ENCODE peak calls at places on chromosomes 5 and 9, in four cellular contexts. One of them, this sample, is unnamed.

GRCh38 chr9:272251-273213 is 57.9 kb downstream of the DOCK8 start:
- DNase-seq in chondrocyte: no peak
- DNase-seq in AG09309: no peak
- DNase-seq in cardiac fibroblast: no peak
- DNase-seq in this sample: peak; percentile 77

GRCh38 chr5:2186472-2187015 is 303.8 kb upstream of the IRX4 start:
- DNase-seq in chondrocyte: no peak
- DNase-seq in AG09309: no peak
- DNase-seq in cardiac fibroblast: no peak
- DNase-seq in this sample: no peak

GRCh38 chr5:9058161-9058560 is 487.7 kb downstream of the SEMA5A start:
- DNase-seq in chondrocyte: no peak
- DNase-seq in AG09309: no peak
- DNase-seq in cardiac fibroblast: no peak
- DNase-seq in this sample: no peak

GRCh38 chr5:4700082-4700481 is 440.0 kb upstream of the ADAMTS16 start:
- DNase-seq in chondrocyte: no peak
- DNase-seq in AG09309: no peak
- DNase-seq in cardiac fibroblast: no peak
- DNase-seq in this sample: no peak

GRCh38 chr5:16550316-16550952 is 66.4 kb downstream of the RETREG1 start:
- DNase-seq in chondrocyte: no peak
- DNase-seq in AG09309: no peak
- DNase-seq in cardiac fibroblast: peak; percentile 56
- DNase-seq in this sample: peak; percentile 60

GRCh38 chr5:150511641-150512367 is 3.9 kb downstream of the NDST1 start:
- DNase-seq in chondrocyte: no peak
- DNase-seq in AG09309: peak; percentile 59
- DNase-seq in cardiac fibroblast: peak; percentile 55
- DNase-seq in this sample: no peak

GRCh38 chr9:114349713-114350480 is 20.2 kb downstream of the ORM2 start:
- DNase-seq in chondrocyte: peak; percentile 52
- DNase-seq in AG09309: no peak
- DNase-seq in cardiac fibroblast: no peak
- DNase-seq in this sample: no peak

GRCh38 chr9:85038824-85039540 is 369.5 kb downstream of the NTRK2 start:
- DNase-seq in chondrocyte: no peak
- DNase-seq in AG09309: no peak
- DNase-seq in cardiac fibroblast: no peak
- DNase-seq in this sample: no peak

GRCh38 chr9:81634915-81635516 is 54.3 kb downstream of the TLE1 start:
- DNase-seq in chondrocyte: no peak
- DNase-seq in AG09309: no peak
- DNase-seq in cardiac fibroblast: peak; percentile 15
- DNase-seq in this sample: no peak

GRCh38 chr9:114017741-114018715 is 60.1 kb downstream of the AMBP start:
- DNase-seq in chondrocyte: no peak
- DNase-seq in AG09309: no peak
- DNase-seq in cardiac fibroblast: no peak
- DNase-seq in this sample: no peak

GRCh38 chr5:81530919-81531318 is 137.0 kb upstream of the ACOT12 start:
- DNase-seq in chondrocyte: no peak
- DNase-seq in AG09309: no peak
- DNase-seq in cardiac fibroblast: no peak
- DNase-seq in this sample: no peak

GRCh38 chr9:36080519-36080918 is 43.8 kb downstream of the RECK start:
- DNase-seq in chondrocyte: no peak
- DNase-seq in AG09309: no peak
- DNase-seq in cardiac fibroblast: no peak
- DNase-seq in this sample: no peak

GRCh38 chr9:3576358-3576757 is 50.6 kb upstream of the RFX3 start:
- DNase-seq in chondrocyte: no peak
- DNase-seq in AG09309: no peak
- DNase-seq in cardiac fibroblast: peak; percentile 5
- DNase-seq in this sample: no peak

GRCh38 chr9:34254141-34254913 is 74.7 kb downstream of the KIF24 start:
- DNase-seq in chondrocyte: no peak
- DNase-seq in AG09309: peak; percentile 49
- DNase-seq in cardiac fibroblast: peak; percentile 67
- DNase-seq in this sample: no peak

GRCh38 chr5:38468202-38468656 is 88.2 kb downstream of the LIFR start:
- DNase-seq in chondrocyte: no peak
- DNase-seq in AG09309: peak; percentile 73
- DNase-seq in cardiac fibroblast: peak; percentile 85
- DNase-seq in this sample: no peak

GRCh38 chr9:104772707-104773106 is 8.8 kb downstream of the NIPSNAP3B start:
- DNase-seq in chondrocyte: no peak
- DNase-seq in AG09309: no peak
- DNase-seq in cardiac fibroblast: peak; percentile 42
- DNase-seq in this sample: no peak

GRCh38 chr5:91288117-91288516 is 95.0 kb downstream of the ARRDC3 start:
- DNase-seq in chondrocyte: no peak
- DNase-seq in AG09309: peak; percentile 33
- DNase-seq in cardiac fibroblast: peak; percentile 91
- DNase-seq in this sample: no peak

DNA sequence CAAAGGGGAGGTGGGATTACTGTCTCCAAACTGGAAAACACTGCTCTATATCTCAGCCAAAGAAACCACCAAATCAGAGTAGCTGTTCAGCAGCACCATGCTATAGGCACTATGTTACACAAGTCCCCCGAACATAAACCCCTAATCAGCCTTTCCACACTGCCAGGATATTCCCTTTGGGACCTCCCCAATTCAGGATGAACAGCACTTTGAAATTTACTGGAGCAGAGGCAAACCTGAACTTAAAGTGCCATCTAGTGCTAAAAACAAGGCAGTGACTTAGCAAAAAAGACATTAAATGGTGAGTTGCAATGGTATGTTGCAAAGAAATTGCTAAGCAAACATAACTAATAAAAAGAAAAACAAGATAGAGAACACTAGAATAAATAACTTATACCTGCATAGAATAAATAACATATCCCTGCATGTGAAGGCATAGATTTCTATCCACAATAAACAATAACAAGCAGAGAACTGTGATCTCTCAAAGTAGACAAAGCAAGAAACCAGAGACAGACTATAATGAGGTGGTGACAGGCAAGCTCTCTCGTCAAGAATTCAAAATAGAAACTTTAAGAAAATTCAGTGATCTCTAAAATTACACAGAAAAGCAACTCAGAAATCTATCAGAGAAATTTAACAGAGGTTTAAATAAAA is 584.4 kb upstream of the ACO1 start:
- DNase-seq in chondrocyte: no peak
- DNase-seq in AG09309: no peak
- DNase-seq in cardiac fibroblast: peak; percentile 64
- DNase-seq in this sample: no peak
- TF ChIP-seq CTCF in chondrocyte: peak; percentile 90
- TF ChIP-seq CTCF in AG09309: no peak
- TF ChIP-seq CTCF in cardiac fibroblast: peak; percentile 59
- TF ChIP-seq CTCF in this sample: peak; percentile 57

GRCh38 chr9:136760424-136760823 is 2.4 kb upstream of the LCN8 start:
- DNase-seq in chondrocyte: peak; percentile 91
- DNase-seq in AG09309: no peak
- DNase-seq in cardiac fibroblast: no peak
- DNase-seq in this sample: no peak
- TF ChIP-seq CTCF in chondrocyte: no peak
- TF ChIP-seq CTCF in AG09309: no peak
- TF ChIP-seq CTCF in cardiac fibroblast: no peak
- TF ChIP-seq CTCF in this sample: no peak

DNA sequence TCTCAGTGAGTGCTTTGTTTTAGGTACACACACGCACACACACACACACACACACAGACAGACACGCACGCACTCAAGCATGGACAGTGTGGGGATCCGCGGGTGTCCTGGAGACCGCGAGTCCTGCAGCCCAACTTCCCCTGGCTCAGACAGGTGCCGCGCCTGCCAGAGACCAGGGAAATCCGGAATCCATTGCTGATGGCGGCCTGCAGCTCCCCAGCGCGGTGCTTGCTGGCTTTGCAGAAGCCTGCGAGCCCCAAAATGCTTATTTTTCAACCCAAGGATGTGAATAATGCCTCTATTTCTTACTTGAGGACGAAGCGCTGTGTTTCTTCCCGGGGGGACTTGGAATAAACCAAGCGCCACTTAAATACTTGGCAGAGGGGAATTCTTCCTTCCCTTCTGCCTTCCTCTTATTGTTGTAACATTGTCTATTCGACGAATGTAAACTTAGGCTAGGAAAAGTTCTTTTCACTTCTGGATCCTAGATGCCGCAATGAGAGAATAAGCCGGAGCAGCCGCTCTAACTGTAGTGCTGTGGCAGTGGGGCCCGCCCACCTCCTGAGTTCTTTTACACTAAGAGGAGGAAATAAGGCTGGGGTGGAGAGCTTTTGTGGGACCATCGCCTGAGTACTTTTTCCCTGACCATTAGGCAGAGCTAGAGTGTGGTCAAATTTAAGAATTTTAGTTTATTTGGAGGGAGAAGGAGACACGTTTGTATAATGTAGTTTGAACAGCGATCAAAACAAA is 804 bp downstream of the ITGA2 start:
- DNase-seq in chondrocyte: no peak
- DNase-seq in AG09309: no peak
- DNase-seq in cardiac fibroblast: peak; percentile 61
- DNase-seq in this sample: peak; percentile 39
- TF ChIP-seq CTCF in chondrocyte: peak; percentile 68
- TF ChIP-seq CTCF in AG09309: peak; percentile 58
- TF ChIP-seq CTCF in cardiac fibroblast: peak; percentile 39
- TF ChIP-seq CTCF in this sample: peak; percentile 22

GRCh38 chr5:76016258-76016657 is 66.9 kb upstream of the SV2C start:
- DNase-seq in chondrocyte: no peak
- DNase-seq in AG09309: no peak
- DNase-seq in cardiac fibroblast: no peak
- DNase-seq in this sample: no peak
- TF ChIP-seq CTCF in chondrocyte: peak; percentile 46
- TF ChIP-seq CTCF in AG09309: no peak
- TF ChIP-seq CTCF in cardiac fibroblast: no peak
- TF ChIP-seq CTCF in this sample: no peak

DNA sequence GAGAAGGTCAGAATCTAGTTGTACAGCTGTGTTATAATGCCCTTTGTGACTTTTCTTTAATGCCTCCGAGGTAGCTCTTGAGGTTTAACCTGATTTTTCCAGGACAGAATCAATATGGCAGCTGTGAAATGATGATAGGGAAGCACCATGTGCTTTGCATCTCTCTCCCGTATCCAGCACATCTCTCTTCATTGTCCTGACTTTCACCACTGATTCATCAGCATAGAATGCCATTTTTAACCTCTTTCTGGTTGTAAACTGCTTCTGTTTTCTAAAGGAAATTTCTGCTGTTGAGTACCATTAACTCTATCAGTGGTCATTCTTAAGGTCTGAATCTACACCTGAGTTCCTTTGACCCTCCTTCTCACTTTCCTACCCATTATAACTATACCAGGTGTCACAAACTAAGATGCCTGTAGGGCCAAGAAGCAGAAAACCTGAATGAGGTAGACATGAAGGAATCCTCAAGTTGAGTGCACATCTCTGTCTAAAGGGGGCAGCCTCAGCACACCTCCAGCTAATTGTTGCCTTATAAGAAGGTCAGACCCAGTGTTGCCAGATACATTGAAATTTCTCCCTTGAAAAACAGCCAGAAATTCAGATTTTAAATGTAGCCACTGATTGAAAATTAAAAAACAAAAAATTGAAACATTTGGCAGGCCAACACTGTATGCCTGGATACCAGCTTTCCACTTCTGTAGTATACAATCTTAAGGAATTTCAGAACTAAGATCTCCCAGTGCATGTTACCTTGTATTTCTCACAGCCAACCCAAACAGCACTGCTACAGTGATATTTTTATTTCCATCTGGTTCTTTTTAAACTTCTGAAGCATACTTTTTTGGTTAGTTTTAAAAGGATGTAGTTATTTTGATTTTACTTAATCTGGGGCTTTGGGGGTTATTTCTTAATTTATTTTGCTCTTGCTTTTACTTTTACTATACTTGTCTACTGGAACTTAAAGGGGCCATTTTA is 35.8 kb upstream of the TLX3 start:
- DNase-seq in chondrocyte: no peak
- DNase-seq in AG09309: no peak
- DNase-seq in cardiac fibroblast: peak; percentile 45
- DNase-seq in this sample: peak; percentile 20
- TF ChIP-seq CTCF in chondrocyte: peak; percentile 72
- TF ChIP-seq CTCF in AG09309: peak; percentile 57
- TF ChIP-seq CTCF in cardiac fibroblast: peak; percentile 46
- TF ChIP-seq CTCF in this sample: peak; percentile 35

GRCh38 chr9:99624499-99625233 is 197.0 kb upstream of the NR4A3 start:
- DNase-seq in chondrocyte: no peak
- DNase-seq in AG09309: no peak
- DNase-seq in cardiac fibroblast: no peak
- DNase-seq in this sample: no peak

GRCh38 chr9:99626424-99626823 is 195.3 kb upstream of the NR4A3 start:
- DNase-seq in chondrocyte: no peak
- DNase-seq in AG09309: no peak
- DNase-seq in cardiac fibroblast: no peak
- DNase-seq in this sample: no peak

GRCh38 chr9:99621040-99621439 is 200.6 kb upstream of the NR4A3 start:
- DNase-seq in chondrocyte: no peak
- DNase-seq in AG09309: no peak
- DNase-seq in cardiac fibroblast: no peak
- DNase-seq in this sample: no peak

GRCh38 chr9:99623780-99624364 is 197.8 kb upstream of the NR4A3 start:
- DNase-seq in chondrocyte: no peak
- DNase-seq in AG09309: no peak
- DNase-seq in cardiac fibroblast: no peak
- DNase-seq in this sample: no peak

GRCh38 chr9:99622679-99623078 is 199.0 kb upstream of the NR4A3 start:
- DNase-seq in chondrocyte: no peak
- DNase-seq in AG09309: no peak
- DNase-seq in cardiac fibroblast: no peak
- DNase-seq in this sample: no peak
- TF ChIP-seq CTCF in chondrocyte: no peak
- TF ChIP-seq CTCF in AG09309: no peak
- TF ChIP-seq CTCF in cardiac fibroblast: no peak
- TF ChIP-seq CTCF in this sample: no peak

DNA sequence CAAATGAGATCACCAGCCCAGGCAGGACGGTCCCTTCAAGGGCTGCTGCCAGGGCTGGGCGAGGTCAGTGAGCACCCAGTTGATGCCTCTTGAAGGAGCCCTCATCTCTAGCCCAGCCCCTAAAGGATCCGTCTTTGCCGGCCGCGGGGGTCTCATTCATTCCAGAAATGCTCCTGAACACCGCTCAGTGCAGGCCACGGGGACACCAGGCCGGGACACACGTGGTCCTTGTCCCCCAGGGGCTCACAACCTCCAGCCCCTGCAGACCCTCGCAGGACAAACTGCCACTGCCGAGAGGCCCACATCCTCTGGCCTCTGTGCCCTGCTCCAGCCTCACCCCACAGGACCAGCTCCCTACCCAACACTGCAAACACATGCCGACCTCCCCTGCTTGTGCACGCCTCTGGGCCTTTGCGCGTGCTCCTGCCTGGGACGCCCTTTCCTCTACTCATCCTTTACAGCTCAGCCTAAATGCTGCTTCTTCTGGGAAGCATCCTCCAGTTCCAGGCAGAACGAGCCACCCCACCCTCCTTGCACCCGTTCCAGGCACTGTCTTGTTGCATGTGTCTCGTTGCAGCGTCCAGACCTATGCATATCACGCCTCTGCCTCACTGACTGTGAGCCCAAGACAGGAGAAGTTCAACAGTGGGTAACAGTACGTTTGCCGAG is 10.2 kb upstream of the LAMC3 start:
- DNase-seq in chondrocyte: no peak
- DNase-seq in AG09309: no peak
- DNase-seq in cardiac fibroblast: no peak
- DNase-seq in this sample: no peak
- TF ChIP-seq CTCF in chondrocyte: peak; percentile 66
- TF ChIP-seq CTCF in AG09309: no peak
- TF ChIP-seq CTCF in cardiac fibroblast: no peak
- TF ChIP-seq CTCF in this sample: no peak

This sample was measured in GM10248.